ENCODE peak calls at places on chromosomes 11 and 22, in four cellular contexts. Y is Panc1; L is CD8-positive, alpha-beta memory T cell; G is psoas muscle. Q is an unnamed sample. For H3K4me1, the result is how much of the 10 kb centered on the place peaks cover.

GRCh38 chr11:103170865-103171264 is 61.6 kb downstream of the DYNC2H1 start:
- DNase-seq in L (no peak), Y (no peak), G (no peak), Q (no peak)

GRCh38 chr22:29079218-29079901 is 6.5 kb downstream of the KREMEN1 start:
- DNase-seq in L (no peak), G (no peak), Y (no peak), Q (no peak)

GRCh38 chr11:14118047-14118446 is 155.5 kb downstream of the SPON1 start:
- DNase-seq in G (no peak), Y (no peak), L (no peak), Q (no peak)

GRCh38 chr22:46972256-46972655 is 209.8 kb downstream of the TBC1D22A start:
- DNase-seq in L (no peak), G (no peak), Y (no peak), Q (no peak)

GRCh38 chr11:31060880-31061279 is 308.7 kb downstream of the DCDC1 start:
- DNase-seq in G (no peak), L (no peak), Y (no peak), Q (no peak)

GRCh38 chr22:26139320-26139719 is 29.9 kb upstream of the SEZ6L start:
- DNase-seq in L (no peak), G (no peak), Y (no peak), Q (no peak)

GRCh38 chr11:120186408-120186798 is 24.4 kb upstream of the OAF start:
- DNase-seq in G (no peak), L (no peak), Y (no peak), Q (no peak)

GRCh38 chr11:125343732-125344131 is 152.3 kb downstream of the FEZ1 start:
- DNase-seq in L (no peak), Y (no peak), G (no peak), Q (no peak)

GRCh38 chr22:25162561-25162960 is 37.1 kb upstream of the CRYBB3 start:
- DNase-seq in G (no peak), Y (no peak), L (no peak), Q (no peak)

GRCh38 chr22:49150801-49151221 is 676.9 kb downstream of the BRD1 start:
- DNase-seq in G (no peak), L (no peak), Y (no peak), Q (no peak)

GRCh38 chr22:46617250-46618103 is 2.7 kb upstream of the GRAMD4 start:
- DNase-seq in Y (no peak), L (no peak), G (no peak), Q (no peak)

GRCh38 chr11:91231226-91231625 is 993.4 kb upstream of the FAT3 start:
- DNase-seq in G (no peak), L (no peak), Y (no peak), Q (no peak)

GRCh38 chr11:109612481-109612880 is 190.5 kb downstream of the C11orf87 start:
- DNase-seq in Y (no peak), L (no peak), G (no peak), Q (no peak)

GRCh38 chr11:1225386-1226225 is 2.7 kb downstream of the MUC5B start:
- DNase-seq in G (peak), L (no peak), Y (no peak), Q (no peak)

GRCh38 chr22:38452373-38453064 is 2.5 kb downstream of the KCNJ4 start:
- DNase-seq in Y (no peak), G (no peak), L (no peak), Q (no peak)

GRCh38 chr22:48672387-48672786 is 1155.3 kb downstream of the BRD1 start:
- DNase-seq in L (no peak), G (no peak), Y (no peak), Q (no peak)

GRCh38 chr11:46356911-46357482 is 9.7 kb downstream of the DGKZ start:
- DNase-seq in G (peak), Y (no peak), L (no peak), Q (no peak)

GRCh38 chr11:24965780-24966179 is 468.9 kb downstream of the LUZP2 start:
- DNase-seq in L (no peak), G (no peak), Y (no peak), Q (no peak)

GRCh38 chr22:39630721-39631120 is 60.2 kb downstream of the CACNA1I start:
- DNase-seq in L (no peak), Y (no peak), G (no peak), Q (no peak)

GRCh38 chr11:4464216-4465159 is 15.4 kb downstream of the OR52K2 start:
- DNase-seq in G (no peak), L (no peak), Y (no peak), Q (no peak)

GRCh38 chr11:62553839-62554361 is 7.3 kb upstream of the AHNAK start:
- DNase-seq in G (peak), L (no peak), Y (peak), Q (no peak)

GRCh38 chr22:40511604-40512003 is 124.9 kb downstream of the MRTFA start:
- DNase-seq in G (peak), Y (no peak), L (no peak), Q (no peak)

GRCh38 chr11:86174101-86175046 is 70.2 kb upstream of the EED start:
- DNase-seq in G (peak), Y (no peak), L (no peak), Q (no peak)

GRCh38 chr11:128619540-128620305 is 32.4 kb upstream of the ETS1 start:
- DNase-seq in G (no peak), L (no peak), Y (no peak), Q (no peak)
- H3K4me1 ChIP-seq in G (under half), L (under half), Y (under half), Q (under half)

DNA sequence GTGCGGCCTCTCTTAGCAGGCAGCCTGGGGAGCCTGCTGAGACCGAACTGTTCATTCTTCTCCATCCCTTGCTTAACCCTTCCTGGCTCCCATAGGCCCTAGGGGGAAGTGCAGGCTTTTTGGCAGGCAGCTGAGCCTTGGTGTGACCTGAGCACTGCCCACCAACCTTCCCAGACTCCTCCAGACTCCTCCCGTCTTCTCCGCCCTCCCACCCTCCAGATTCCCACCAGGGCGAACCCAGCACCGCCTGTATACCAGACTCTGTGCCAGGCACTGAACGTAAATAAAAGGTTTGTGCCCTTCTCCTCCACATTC is 7.9 kb downstream of the RELT start:
- DNase-seq in L (no peak), G (no peak), Y (no peak), Q (no peak)
- H3K4me1 ChIP-seq in L (under half), G (half or more), Y (under half), Q (under half)

GRCh38 chr11:12108875-12109453 is 1.4 kb upstream of the MICAL2 start:
- DNase-seq in G (no peak), Y (no peak), L (no peak), Q (no peak)

GRCh38 chr11:12109591-12110196 is 696 bp upstream of the MICAL2 start:
- DNase-seq in L (no peak), G (no peak), Y (no peak), Q (peak)

GRCh38 chr11:12111482-12112149 is 1.2 kb downstream of the MICAL2 start:
- DNase-seq in L (no peak), G (no peak), Y (no peak), Q (no peak)

GRCh38 chr11:12110714-12111481 is 508 bp downstream of the MICAL2 start:
- DNase-seq in L (peak), G (peak), Y (no peak), Q (peak)

DNA sequence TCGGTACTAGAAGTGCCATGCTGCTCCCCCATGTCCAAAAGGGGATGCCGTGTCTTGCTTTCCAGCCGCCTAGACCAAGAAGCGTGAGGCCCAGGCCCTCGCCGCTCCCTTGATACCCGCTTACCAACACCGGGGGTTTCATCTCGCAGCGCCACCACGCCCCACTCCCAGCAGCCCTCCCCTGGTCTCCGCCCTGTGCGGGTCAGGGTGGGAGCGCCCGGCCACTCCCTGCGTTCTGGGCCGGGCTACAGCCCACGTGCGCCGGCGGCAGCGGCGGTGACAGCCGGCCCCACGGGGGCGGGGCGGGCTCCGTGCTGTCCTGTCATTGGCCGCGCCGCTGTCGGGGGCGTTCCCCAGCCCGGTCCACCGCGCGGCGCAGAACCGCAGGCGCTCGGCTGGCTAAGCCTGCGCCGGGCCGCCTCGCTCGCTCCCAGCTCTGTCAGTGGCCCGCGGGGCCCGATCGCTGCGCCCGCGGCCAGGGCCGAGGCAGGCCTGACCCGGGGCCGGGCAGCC is at the start of gene MICAL2:
- DNase-seq in Y (no peak), G (peak), L (peak), Q (peak)
- H3K4me1 ChIP-seq in Y (under half), G (under half), L (under half), Q (under half)

DNA sequence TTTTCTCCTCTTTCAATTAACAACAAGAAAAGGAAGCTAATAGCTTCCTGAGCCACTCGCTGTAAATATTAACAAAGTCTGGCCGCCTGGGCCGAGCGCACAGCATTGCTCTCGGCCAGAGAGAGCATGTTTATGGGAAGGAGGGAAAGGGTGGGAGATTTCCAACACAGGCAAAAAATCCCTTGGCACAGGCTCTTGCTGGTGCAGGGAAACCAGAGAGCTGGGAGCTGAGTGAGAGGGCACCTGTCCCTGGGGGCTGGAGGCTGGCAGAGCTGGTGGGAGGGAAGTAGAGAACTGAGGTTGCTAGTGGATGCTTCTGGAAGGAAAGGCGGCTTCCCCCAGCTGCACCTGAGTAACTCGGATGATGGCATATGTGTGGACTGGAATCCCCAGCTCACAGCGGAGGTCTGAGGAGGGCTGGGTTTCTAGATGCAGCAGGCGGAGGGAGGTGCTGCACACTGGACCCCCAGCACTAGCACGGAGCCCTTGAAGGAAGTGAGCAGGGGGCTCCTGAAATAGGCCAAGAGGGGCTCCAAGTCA is 59.6 kb downstream of the FLRT1 start:
- DNase-seq in L (no peak), Y (no peak), G (no peak), Q (no peak)
- H3K4me1 ChIP-seq in L (under half), Y (half or more), G (half or more), Q (under half)

DNA sequence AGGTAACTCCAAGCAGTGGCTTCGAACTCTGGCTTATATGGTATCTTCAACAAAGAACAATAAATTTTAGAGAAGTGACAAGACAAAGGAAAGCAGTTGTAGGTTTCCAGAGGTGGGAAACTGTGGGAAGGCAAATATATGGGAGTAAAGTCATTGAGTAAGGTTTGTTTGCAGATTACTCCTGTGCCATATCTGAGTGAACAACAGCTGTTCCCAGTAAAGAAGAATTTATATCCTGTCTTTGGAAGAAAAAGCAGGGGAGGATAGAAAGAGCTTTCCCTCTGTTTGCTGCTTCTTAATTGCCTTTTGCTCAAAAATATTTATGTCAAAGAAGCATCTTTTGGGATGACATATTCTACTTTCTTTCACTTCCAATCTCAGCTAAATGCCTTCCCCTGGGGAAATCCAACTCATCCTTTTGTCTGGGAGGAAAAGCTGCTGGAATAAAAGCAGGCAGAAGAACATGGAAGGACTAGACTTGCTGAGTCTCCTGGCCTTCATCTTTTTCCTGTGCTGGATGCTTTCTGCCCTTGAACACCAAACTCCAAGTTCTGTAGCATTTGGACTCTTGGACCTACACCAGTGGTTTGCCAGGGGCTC is 10.4 kb upstream of the RCN1 start:
- DNase-seq in L (no peak), Y (no peak), G (no peak), Q (no peak)
- H3K4me1 ChIP-seq in L (under half), Y (under half), G (under half), Q (under half)

GRCh38 chr11:19715373-19715772 is 2.7 kb downstream of the NAV2 start:
- DNase-seq in L (no peak), Y (peak), G (no peak), Q (no peak)
- H3K4me1 ChIP-seq in L (under half), Y (under half), G (under half), Q (under half)

DNA sequence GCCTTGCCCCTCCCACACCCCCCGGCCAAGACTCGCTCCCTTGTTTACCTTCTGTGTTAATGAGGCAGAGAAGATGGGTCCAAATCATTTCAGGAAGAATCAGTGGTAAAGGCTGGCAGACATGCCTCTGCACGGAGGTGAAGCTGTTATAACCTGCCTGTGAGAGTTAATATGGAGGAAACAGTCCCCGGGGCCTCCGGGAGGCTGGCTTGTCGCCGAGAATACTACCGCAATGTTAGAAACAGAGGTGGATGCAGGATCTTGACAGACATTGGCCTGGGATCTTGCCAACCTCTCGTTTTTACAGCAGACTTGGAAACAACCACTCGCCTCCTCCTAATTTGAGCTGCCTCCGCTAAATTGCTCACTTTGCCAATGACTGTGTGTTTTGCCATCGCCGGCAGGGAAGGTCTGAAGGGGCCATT is 45.6 kb downstream of the TIMP3 start:
- DNase-seq in Y (no peak), G (no peak), L (no peak), Q (no peak)
- H3K4me1 ChIP-seq in Y (under half), G (under half), L (under half), Q (under half)

DNA sequence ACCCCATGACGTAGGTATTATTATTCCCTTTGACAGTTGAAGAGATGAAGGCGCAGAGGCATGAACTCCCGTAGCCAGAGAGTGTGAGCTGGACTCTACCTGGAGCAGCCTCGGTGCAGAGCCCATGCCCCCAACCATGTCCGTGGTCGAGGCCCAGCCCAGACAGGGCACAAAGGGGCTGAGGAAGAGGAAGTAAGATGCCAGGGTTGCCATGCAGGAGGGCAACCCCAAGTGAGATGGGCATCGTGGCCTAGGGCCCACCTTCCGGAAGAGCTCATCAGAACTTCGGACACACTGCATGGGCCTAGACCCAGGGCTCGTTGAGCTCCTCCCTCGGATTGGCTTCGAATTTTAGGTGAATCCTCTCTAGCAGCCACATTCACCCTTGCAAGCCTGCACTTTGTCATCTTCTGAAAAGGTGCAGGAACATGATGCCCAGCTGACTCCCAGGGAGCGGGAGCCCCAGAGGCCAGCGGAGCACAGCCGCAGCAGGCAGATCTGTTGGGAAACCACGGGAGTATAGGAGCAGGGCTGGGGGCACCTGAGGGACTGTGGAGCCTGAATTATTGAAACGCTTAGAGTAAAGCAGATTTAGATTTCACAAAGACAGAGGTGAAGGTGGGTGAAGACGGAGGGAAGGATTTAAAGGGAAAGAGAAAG is 29.0 kb upstream of the JAM3 start:
- DNase-seq in L (no peak), Y (no peak), G (no peak), Q (no peak)
- H3K4me1 ChIP-seq in L (under half), Y (under half), G (under half), Q (under half)